ENCODE peak calls at places on chromosomes 3 and 15, in four cellular contexts. Z is K562, H is IMR-90, Q is HepG2. G is an unnamed sample.

GRCh38 chr3:89000886-89001285 is 106.5 kb upstream of the EPHA3 start:
- DNase-seq in Q (no peak), H (no peak), Z (no peak), G (no peak)

GRCh38 chr15:89777821-89778380 is 1.8 kb downstream of the MESP2 start:
- DNase-seq in H (no peak), Z (no peak), Q (no peak), G (no peak)

GRCh38 chr3:196712514-196713413 is 587 bp downstream of the PIGX start:
- DNase-seq in H (peak; percentile 57), Q (peak; percentile 14), Z (no peak), G (peak; percentile 44)

GRCh38 chr3:56785499-56785898 is 16.2 kb downstream of the ARHGEF3 start:
- DNase-seq in Q (no peak), Z (no peak), H (no peak), G (no peak)

GRCh38 chr15:40293905-40294895 is 11.3 kb upstream of the ANKRD63 start:
- DNase-seq in Z (no peak), H (no peak), Q (no peak), G (no peak)

GRCh38 chr3:141929341-141929995 is 53.0 kb downstream of the ATP1B3 start:
- DNase-seq in Z (no peak), H (no peak), Q (no peak), G (no peak)

GRCh38 chr3:101381809-101382208 is 61.4 kb upstream of the IMPG2 start:
- DNase-seq in Q (peak; percentile 23), Z (peak; percentile 37), H (peak; percentile 58), G (no peak)

GRCh38 chr3:106262976-106263375 is 394.2 kb upstream of the CBLB start:
- DNase-seq in H (no peak), Z (no peak), Q (no peak), G (no peak)

GRCh38 chr15:31745841-31746240 is 284.5 kb upstream of the CHRNA7 start:
- DNase-seq in H (no peak), Q (no peak), Z (no peak), G (no peak)

GRCh38 chr3:106176734-106177133 is 307.9 kb upstream of the CBLB start:
- DNase-seq in H (peak; percentile 23), Q (no peak), Z (no peak), G (no peak)

GRCh38 chr3:169575381-169575780 is 88.1 kb downstream of the MECOM start:
- DNase-seq in Z (peak; percentile 15), Q (no peak), H (peak; percentile 45), G (no peak)

GRCh38 chr15:91965501-91966180 is 112.1 kb downstream of the SLCO3A1 start:
- DNase-seq in H (peak; percentile 33), Q (no peak), Z (no peak), G (peak; percentile 77)

GRCh38 chr3:172846706-172847105 is 96.2 kb downstream of the ECT2 start:
- DNase-seq in Q (no peak), H (no peak), Z (peak; percentile 39), G (no peak)

GRCh38 chr3:194009019-194009418 is 126.9 kb upstream of the HES1 start:
- DNase-seq in Q (no peak), H (no peak), Z (no peak), G (no peak)

GRCh38 chr15:69758810-69759410 is 306.3 kb downstream of the RPLP1 start:
- DNase-seq in Z (peak; percentile 4), H (peak; percentile 62), Q (no peak), G (no peak)

GRCh38 chr3:52986938-52987337 is 58.9 kb downstream of the SFMBT1 start:
- DNase-seq in Z (peak; percentile 35), Q (no peak), H (peak; percentile 70), G (peak; percentile 35)

GRCh38 chr15:79010278-79010677 is 65.4 kb upstream of the CTSH start:
- DNase-seq in Q (no peak), H (no peak), Z (no peak), G (no peak)

GRCh38 chr3:37224879-37225278 is 50.5 kb upstream of the LRRFIP2 start:
- DNase-seq in Z (no peak), H (no peak), Q (no peak), G (no peak)

GRCh38 chr3:39051649-39052557 is at the start of the genes SCN11A and WDR48:
- DNase-seq in Q (peak; percentile 92), Z (peak; percentile 98), H (peak; percentile 88), G (peak; percentile 87)

GRCh38 chr15:92079047-92079446 is 225.5 kb downstream of the SLCO3A1 start:
- DNase-seq in Z (peak; percentile 47), H (no peak), Q (peak; percentile 15), G (no peak)

GRCh38 chr3:90044417-90044816 is 937.0 kb downstream of the EPHA3 start:
- DNase-seq in Z (no peak), Q (no peak), H (no peak), G (no peak)

GRCh38 chr3:172272699-172273098 is 175.6 kb downstream of the GHSR start:
- DNase-seq in Z (no peak), Q (no peak), H (peak; percentile 68), G (no peak)

GRCh38 chr15:58702233-58702632 is 47.3 kb downstream of the ADAM10 start:
- DNase-seq in H (no peak), Q (no peak), Z (no peak), G (no peak)

GRCh38 chr3:102158080-102158756 is 276.6 kb upstream of the ZPLD1 start:
- DNase-seq in Z (no peak), Q (no peak), H (peak; percentile 39), G (no peak)

GRCh38 chr3:11128682-11129632 is 25.3 kb upstream of the HRH1 start:
- DNase-seq in Z (no peak), H (no peak), Q (no peak), G (no peak)

GRCh38 chr3:43346990-43347749 is 60.8 kb downstream of the SNRK start:
- DNase-seq in Q (no peak), Z (no peak), H (peak; percentile 21), G (no peak)

GRCh38 chr15:76060098-76060989 is 559 bp downstream of the TMEM266 start:
- DNase-seq in H (no peak), Z (no peak), Q (no peak), G (peak; percentile 13)

GRCh38 chr15:93349146-93349545 is 260.1 kb upstream of the RGMA start:
- DNase-seq in Q (no peak), H (no peak), Z (no peak), G (no peak)

GRCh38 chr3:13365390-13366379 is 54.4 kb downstream of the NUP210 start:
- DNase-seq in H (no peak), Q (no peak), Z (no peak), G (no peak)

GRCh38 chr3:115843206-115843605 is 219.9 kb downstream of the GAP43 start:
- DNase-seq in Q (peak; percentile 95), H (no peak), Z (no peak), G (no peak)

GRCh38 chr15:40829155-40829554 is 647 bp upstream of the PPP1R14D start:
- DNase-seq in Q (no peak), H (no peak), Z (no peak), G (no peak)

GRCh38 chr15:75016431-75016830 is 7.0 kb upstream of the PPCDC start:
- DNase-seq in H (no peak), Q (no peak), Z (no peak), G (no peak)

GRCh38 chr15:75024102-75024636 is 779 bp downstream of the PPCDC start:
- DNase-seq in H (peak; percentile 22), Q (no peak), Z (peak; percentile 53), G (peak; percentile 68)

GRCh38 chr15:75023194-75024101 is at the start of gene PPCDC:
- DNase-seq in H (peak; percentile 92), Z (peak; percentile 98), Q (peak; percentile 94), G (peak; percentile 97)

GRCh38 chr15:75022808-75023193 is 589 bp upstream of the PPCDC start:
- DNase-seq in Z (peak; percentile 64), H (no peak), Q (no peak), G (no peak)

DNA sequence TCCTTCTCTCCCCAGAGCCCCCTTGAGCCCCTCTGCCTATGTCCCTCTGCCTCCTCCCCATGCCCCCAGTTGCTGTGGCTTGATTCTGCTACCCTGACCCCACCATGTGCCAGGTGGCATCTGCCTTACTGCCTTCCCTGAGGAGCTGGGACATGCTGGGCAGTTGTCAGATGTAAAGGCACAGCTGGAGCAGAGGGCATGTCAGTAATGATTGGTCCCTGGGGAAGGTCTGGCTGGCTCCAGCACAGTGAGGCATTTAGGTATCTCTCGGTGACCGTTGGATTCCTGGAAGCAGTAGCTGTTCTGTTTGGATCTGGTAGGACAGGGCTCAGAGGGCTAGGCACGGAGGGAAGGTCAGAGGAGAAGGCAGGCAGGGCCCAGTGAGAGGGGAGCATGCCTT is 3.5 kb upstream of the PPCDC start:
- DNase-seq in H (no peak), Q (no peak), Z (no peak), G (no peak)
- H3K4me2 ChIP-seq in H (no peak overlapping the region), Q (no peak overlapping the region), Z (no peak overlapping the region), G (no peak overlapping the region)

GRCh38 chr15:42364529-42364928 is 5.2 kb downstream of the CAPN3 start:
- DNase-seq in Q (no peak), Z (no peak), H (no peak), G (no peak)

GRCh38 chr15:42366151-42366550 is 6.8 kb downstream of the CAPN3 start:
- DNase-seq in Q (no peak), Z (no peak), H (no peak), G (no peak)

GRCh38 chr15:42363942-42364341 is 4.6 kb downstream of the CAPN3 start:
- DNase-seq in Z (no peak), H (no peak), Q (no peak), G (no peak)

GRCh38 chr15:42360535-42361112 is 1.3 kb downstream of the CAPN3 start:
- DNase-seq in Z (no peak), H (no peak), Q (no peak), G (no peak)

DNA sequence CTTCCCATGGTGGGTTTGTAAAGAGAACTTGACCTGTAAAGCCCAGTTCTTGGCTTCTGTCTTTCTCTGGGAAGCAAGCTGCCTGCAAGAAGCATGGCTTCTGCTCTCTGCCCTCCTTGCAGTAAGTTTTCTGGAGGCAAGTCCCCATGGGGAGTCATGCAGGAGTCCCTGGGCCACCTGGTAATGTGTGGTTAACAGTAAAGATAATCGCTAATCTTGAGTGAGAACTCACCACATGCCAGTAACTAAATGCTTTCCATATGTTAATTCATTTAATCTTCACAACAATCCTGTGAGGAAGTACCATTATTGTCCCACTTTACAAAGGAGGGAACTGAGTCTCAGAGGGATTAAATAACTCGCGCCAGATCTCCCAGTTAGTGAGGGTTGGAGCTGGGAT is 4.2 kb downstream of the CAPN3 start:
- DNase-seq in H (no peak), Q (no peak), Z (no peak), G (no peak)
- TF ChIP-seq MAFK in H (no peak), Q (no peak), Z (no peak), G (no peak)

DNA sequence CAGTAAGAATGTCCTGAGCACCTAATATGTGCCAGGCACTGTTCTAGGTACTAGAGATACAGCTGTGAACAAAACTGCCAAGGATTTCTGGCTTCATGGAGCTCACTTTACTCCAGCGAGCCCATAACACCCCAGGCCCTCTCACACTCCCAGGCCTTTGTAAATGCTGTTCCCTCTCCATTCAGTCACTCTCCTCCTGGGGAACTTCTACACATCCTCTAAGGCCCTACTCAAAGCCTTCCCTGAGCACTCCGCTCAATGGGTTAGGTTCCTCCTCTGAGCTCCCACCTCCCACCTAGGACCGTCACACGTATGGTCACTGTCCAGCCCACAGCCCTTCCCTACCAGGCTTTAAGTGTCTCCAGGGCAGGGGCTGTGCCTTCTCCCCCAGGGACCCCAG is 27.2 kb downstream of the SEMA7A start:
- DNase-seq in Q (no peak), H (no peak), Z (no peak), G (no peak)
- H3K4me2 ChIP-seq in Q (no peak overlapping the region), H (no peak overlapping the region), Z (no peak overlapping the region), G (no peak overlapping the region)

DNA sequence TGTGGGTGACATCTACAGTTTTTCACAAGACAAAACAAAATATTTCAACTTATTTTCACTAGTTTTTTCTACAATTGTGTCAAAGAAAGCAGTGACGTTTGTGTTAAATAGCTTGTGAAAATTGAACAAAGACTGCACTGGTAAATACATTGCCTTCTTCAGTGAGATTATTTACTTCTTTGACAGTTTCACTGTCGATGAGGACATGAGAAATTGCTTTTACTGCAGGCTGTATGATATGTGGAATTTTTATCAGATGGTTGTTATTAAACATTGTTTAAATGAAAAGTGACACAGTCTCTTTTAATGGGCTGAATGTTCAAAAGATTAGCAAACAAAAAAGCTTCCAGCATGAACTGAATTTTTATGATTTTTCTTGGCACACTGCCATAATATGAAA is 773.9 kb upstream of the CADM2 start:
- DNase-seq in Z (no peak), H (no peak), Q (no peak), G (no peak)
- TF ChIP-seq MAFK in Z (no peak), H (no peak), Q (no peak), G (no peak)